ENCODE peak calls at places on chromosome 22, in five cellular contexts. R, W, F, V and G are unnamed samples. For H3K79me2, the result is how much of the 10 kb centered on the place peaks cover.

GRCh38 chr22:47290706-47291430 is 528.4 kb downstream of the TBC1D22A start:
- DNase-seq in W (no peak), F (no peak), R (no peak), V (no peak), G (no peak)

GRCh38 chr22:37128555-37129281 is 19.2 kb upstream of the TMPRSS6 start:
- DNase-seq in F (no peak), W (no peak), R (no peak), V (no peak), G (no peak)

GRCh38 chr22:46971141-46971775 is 208.8 kb downstream of the TBC1D22A start:
- DNase-seq in W (no peak), V (no peak), F (peak), R (no peak), G (no peak)

GRCh38 chr22:47452184-47452583 is 689.7 kb downstream of the TBC1D22A start:
- DNase-seq in R (peak), V (no peak), W (peak), F (peak), G (no peak)

GRCh38 chr22:24429411-24430365 is 2.3 kb downstream of the ADORA2A start:
- DNase-seq in W (no peak), R (no peak), F (peak), V (no peak), G (no peak)

GRCh38 chr22:41822289-41823057 is 10.4 kb upstream of the SREBF2 start:
- DNase-seq in V (peak), F (peak), R (peak), W (peak), G (no peak)

GRCh38 chr22:32473388-32473952 is 1.1 kb upstream of the FBXO7 start:
- DNase-seq in V (peak), W (peak), F (peak), R (peak), G (no peak)

GRCh38 chr22:45884201-45885067 is 92.5 kb downstream of the WNT7B start:
- DNase-seq in W (no peak), R (no peak), V (no peak), F (peak), G (no peak)

GRCh38 chr22:38218661-38219331 is 17.0 kb downstream of the MAFF start:
- DNase-seq in V (no peak), R (no peak), W (peak), F (no peak), G (peak)

GRCh38 chr22:48428556-48429371 is 1398.9 kb downstream of the BRD1 start:
- DNase-seq in V (no peak), W (no peak), F (no peak), R (no peak), G (no peak)

GRCh38 chr22:24578355-24579241 is 14.3 kb downstream of the LRRC75B start:
- DNase-seq in W (peak), V (no peak), R (no peak), F (no peak), G (no peak)

GRCh38 chr22:20982563-20982882 is 426 bp downstream of the LZTR1 start:
- DNase-seq in V (no peak), R (peak), W (no peak), F (peak), G (no peak)

GRCh38 chr22:17870408-17870807 is 96.1 kb upstream of the BID start:
- DNase-seq in F (no peak), R (no peak), W (no peak), V (no peak), G (no peak)

GRCh38 chr22:35498026-35498425 is 42.6 kb upstream of the RASD2 start:
- DNase-seq in F (peak), R (no peak), V (no peak), W (no peak), G (no peak)

GRCh38 chr22:41380993-41381328 is 781 bp upstream of the TEF start:
- DNase-seq in F (no peak), R (peak), V (no peak), W (peak), G (no peak)

GRCh38 chr22:48558606-48559402 is 1268.9 kb downstream of the BRD1 start:
- DNase-seq in W (no peak), R (no peak), V (no peak), F (no peak), G (no peak)

GRCh38 chr22:36773935-36774334 is 2.0 kb downstream of the IFT27 start:
- DNase-seq in F (peak), V (no peak), W (no peak), R (no peak), G (no peak)

GRCh38 chr22:39949964-39950737 is 10.0 kb upstream of the TMA7B start:
- DNase-seq in R (no peak), W (no peak), F (no peak), V (no peak), G (no peak)

GRCh38 chr22:30605449-30606110 is 1.4 kb upstream of the TCN2 start:
- DNase-seq in R (peak), F (peak), V (no peak), W (peak), G (no peak)

GRCh38 chr22:38205261-38206128 is 3.7 kb downstream of the MAFF start:
- DNase-seq in R (no peak), V (no peak), W (no peak), F (no peak), G (no peak)

GRCh38 chr22:30340911-30341685 is 14.4 kb upstream of the TBC1D10A start:
- DNase-seq in F (no peak), W (no peak), R (no peak), V (no peak), G (no peak)

GRCh38 chr22:25347752-25348102 is 128.3 kb downstream of the CRYBB2 start:
- DNase-seq in F (no peak), R (no peak), W (no peak), V (no peak), G (no peak)

GRCh38 chr22:35066768-35067167 is 810 bp downstream of the ISX start:
- DNase-seq in V (no peak), W (no peak), F (no peak), R (no peak), G (no peak)

GRCh38 chr22:35209203-35209602 is 48.1 kb upstream of the HMGXB4 start:
- DNase-seq in F (no peak), W (no peak), V (no peak), R (no peak), G (no peak)

GRCh38 chr22:19871845-19872778 is 17.4 kb upstream of the GNB1L start:
- DNase-seq in W (no peak), R (no peak), V (no peak), F (no peak), G (no peak)
- TF ChIP-seq GABPA in W (no peak), R (no peak), V (no peak), F (no peak), G (no peak)

GRCh38 chr22:49774499-49775151 is 53.0 kb downstream of the BRD1 start:
- DNase-seq in F (no peak), V (no peak), W (no peak), R (no peak), G (no peak)
- H3K79me2 ChIP-seq in F (under half), V (under half), W (under half), R (under half), G (under half)

GRCh38 chr22:23262474-23263332 is 82.4 kb downstream of the BCR start:
- DNase-seq in R (peak), V (no peak), F (no peak), W (no peak), G (no peak)
- TF ChIP-seq GABPA in R (no peak), V (no peak), F (no peak), W (no peak), G (no peak)

GRCh38 chr22:28741758-28742561 is at the start of the genes CHEK2 and HSCB:
- DNase-seq in V (peak), W (peak), R (peak), F (peak), G (peak)

GRCh38 chr22:28736296-28737155 is 5.1 kb downstream of the CHEK2 start:
- DNase-seq in W (no peak), R (no peak), V (no peak), F (no peak), G (no peak)

GRCh38 chr22:28742562-28742962 is 723 bp downstream of the HSCB start:
- DNase-seq in W (no peak), V (no peak), F (no peak), R (no peak), G (no peak)

GRCh38 chr22:28743852-28744251 is 2.0 kb downstream of the HSCB start:
- DNase-seq in W (no peak), R (no peak), F (no peak), V (no peak), G (no peak)

DNA sequence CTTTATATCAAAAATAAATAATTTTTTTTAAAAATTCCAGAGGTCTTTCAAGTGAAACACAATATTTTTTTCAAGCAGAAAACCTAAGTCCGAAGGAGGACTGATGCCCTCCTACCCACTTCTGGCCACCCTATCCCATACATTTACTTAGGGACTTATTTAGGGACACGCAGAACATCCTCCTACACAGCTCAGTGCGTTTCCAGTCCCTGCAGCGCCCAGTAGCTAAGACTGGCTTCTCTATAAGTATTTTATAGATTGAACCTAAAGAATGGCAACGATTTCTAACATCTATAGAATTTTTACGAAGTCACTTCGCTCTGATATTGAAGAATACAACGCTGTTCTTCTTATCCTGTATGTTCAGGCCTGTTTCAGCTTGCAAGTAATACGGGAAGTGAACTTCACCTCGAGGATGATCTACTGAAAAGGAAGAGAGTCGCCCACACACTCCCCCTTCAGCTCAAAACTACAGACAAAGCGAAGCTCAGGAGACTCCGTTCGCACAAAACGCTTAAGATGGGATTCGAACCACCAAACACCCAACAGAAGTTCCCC is 341 bp downstream of the CHEK2 start:
- DNase-seq in F (no peak), V (no peak), W (no peak), R (peak), G (no peak)
- H3K79me2 ChIP-seq in F (under half), V (under half), W (half or more), R (half or more), G (half or more)

GRCh38 chr22:44024288-44024908 is at the start of gene PARVB:
- DNase-seq in W (no peak), R (peak), F (peak), V (no peak), G (peak)
- TF ChIP-seq GABPA in W (no peak), R (no peak), F (no peak), V (no peak), G (no peak)

DNA sequence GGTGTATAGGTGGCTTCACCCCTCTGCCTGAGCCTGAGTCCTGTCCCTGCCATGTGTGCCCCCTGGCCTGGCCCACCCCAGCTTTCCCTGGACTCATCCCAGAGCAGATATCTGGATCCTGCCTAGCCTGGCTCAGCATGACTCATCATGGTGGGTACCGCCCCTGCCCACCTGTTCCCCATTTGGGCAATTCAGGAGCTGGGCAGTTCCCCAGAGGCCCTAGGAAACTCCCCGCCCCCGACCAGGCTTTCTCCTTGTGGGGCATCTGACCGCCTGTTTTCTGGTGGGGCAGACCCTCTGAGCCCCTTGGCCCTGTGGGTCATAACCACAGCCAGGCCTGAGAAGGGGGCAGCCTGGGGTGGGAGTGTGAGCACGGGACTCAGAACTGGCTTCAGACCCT is 4.4 kb downstream of the TSPO start:
- DNase-seq in W (no peak), R (no peak), V (no peak), F (no peak), G (no peak)
- H3K79me2 ChIP-seq in W (under half), R (under half), V (under half), F (under half), G (under half)